ENCODE peak calls at places on chromosomes 3 and 15, in seven cellular contexts. K is GM06990, C is cardiac muscle cell, P is fibroblast of mammary gland, A is lower leg skin, O is left ventricle myocardium inferior, H is fibroblast of lung. D is an unnamed sample.
A peak's percentile ranks its signal among the peaks of the same experiment; 100 is the strongest.

GRCh38 chr15:62485170-62485720 is 320.2 kb upstream of the C2CD4B start:
- DNase-seq in C (peak; percentile 73), A (no peak), K (no peak), H (no peak), O (no peak), P (no peak), D (no peak)

GRCh38 chr3:64783200-64783599 is 95.4 kb upstream of the ADAMTS9 start:
- DNase-seq in C (no peak), A (no peak), K (no peak), H (no peak), O (no peak), P (no peak), D (no peak)

GRCh38 chr15:69424748-69425413 is 10.7 kb downstream of the KIF23 start:
- DNase-seq in O (no peak), K (no peak), H (peak; percentile 36), A (no peak), P (no peak), C (no peak), D (no peak)

GRCh38 chr15:100810229-100810628 is 69.4 kb upstream of the ALDH1A3 start:
- DNase-seq in O (no peak), K (no peak), C (no peak), H (no peak), A (no peak), P (no peak), D (no peak)

GRCh38 chr15:68497206-68497910 is 65.4 kb upstream of the ITGA11 start:
- DNase-seq in K (no peak), A (no peak), H (peak; percentile 81), C (no peak), P (no peak), O (no peak), D (peak; percentile 23)

GRCh38 chr3:48141225-48142137 is 46.7 kb downstream of the CDC25A start:
- DNase-seq in C (no peak), K (no peak), H (no peak), A (no peak), P (peak; percentile 12), O (no peak), D (no peak)

GRCh38 chr3:50375200-50375931 is 16.0 kb upstream of the TMEM115 start:
- DNase-seq in H (no peak), K (no peak), P (no peak), C (no peak), A (no peak), O (no peak), D (no peak)

GRCh38 chr3:126355251-126355650 is 2.0 kb downstream of the KLF15 start:
- DNase-seq in C (no peak), O (no peak), H (no peak), P (no peak), K (no peak), A (no peak), D (no peak)

GRCh38 chr3:128632301-128632700 is 18.3 kb downstream of the RPN1 start:
- DNase-seq in C (no peak), H (no peak), K (no peak), P (no peak), O (no peak), A (no peak), D (no peak)

GRCh38 chr3:65902304-65902793 is 136.4 kb downstream of the MAGI1 start:
- DNase-seq in O (no peak), C (peak; percentile 45), K (no peak), H (peak; percentile 6), P (no peak), A (peak; percentile 67), D (no peak)

GRCh38 chr15:71588746-71589145 is 221.6 kb upstream of the NR2E3 start:
- DNase-seq in H (peak; percentile 85), C (no peak), A (no peak), O (no peak), P (peak; percentile 77), K (no peak), D (no peak)

GRCh38 chr3:98519351-98519750 is 3.4 kb downstream of the CLDND1 start:
- DNase-seq in H (peak; percentile 23), P (no peak), A (no peak), O (no peak), C (no peak), K (no peak), D (no peak)

GRCh38 chr3:105466495-105467080 is 99.9 kb downstream of the ALCAM start:
- DNase-seq in A (no peak), H (peak; percentile 39), C (no peak), O (no peak), K (no peak), P (no peak), D (no peak)

GRCh38 chr3:187256217-187256616 is 35.3 kb downstream of the MASP1 start:
- DNase-seq in A (no peak), K (no peak), P (no peak), C (no peak), H (no peak), O (no peak), D (no peak)

GRCh38 chr3:39126532-39127071 is 19.1 kb downstream of the TTC21A start:
- DNase-seq in K (no peak), P (peak; percentile 75), C (peak; percentile 62), H (peak; percentile 50), A (no peak), O (no peak), D (no peak)

GRCh38 chr3:134630506-134630905 is 20.3 kb downstream of the KY start:
- DNase-seq in A (no peak), C (no peak), K (no peak), O (no peak), P (peak; percentile 48), H (no peak), D (no peak)

GRCh38 chr3:178304758-178305157 is 231.5 kb upstream of the KCNMB2 start:
- DNase-seq in H (peak; percentile 91), P (peak; percentile 86), K (no peak), C (no peak), O (no peak), A (no peak), D (no peak)

GRCh38 chr3:46660003-46660402 is 33.5 kb downstream of the ALS2CL start:
- DNase-seq in K (no peak), P (no peak), O (no peak), C (no peak), H (no peak), A (no peak), D (peak; percentile 57)

GRCh38 chr3:46655271-46655670 is 38.2 kb downstream of the ALS2CL start:
- DNase-seq in H (no peak), P (peak; percentile 38), O (no peak), K (no peak), A (no peak), C (no peak), D (peak; percentile 32)

GRCh38 chr3:46659285-46659684 is 34.2 kb downstream of the ALS2CL start:
- DNase-seq in H (no peak), P (no peak), O (no peak), K (no peak), A (peak; percentile 11), C (no peak), D (peak; percentile 88)

GRCh38 chr3:46660543-46661523 is 32.6 kb downstream of the ALS2CL start:
- DNase-seq in O (peak; percentile 64), P (no peak), A (peak; percentile 71), K (no peak), C (no peak), H (no peak), D (peak; percentile 69)

GRCh38 chr3:46656778-46657556 is 36.5 kb downstream of the ALS2CL start:
- DNase-seq in C (no peak), A (no peak), P (peak; percentile 64), H (no peak), K (no peak), O (no peak), D (peak; percentile 48)
- TF ChIP-seq CTCF in C (no peak), A (no peak), P (no peak), H (no peak), K (no peak), O (no peak), D (no peak)

GRCh38 chr15:98570119-98570518 is 78.2 kb upstream of the IGF1R start:
- DNase-seq in K (no peak), C (no peak), H (no peak), A (no peak), O (no peak), P (no peak), D (no peak)

GRCh38 chr15:98565566-98565965 is 82.8 kb upstream of the IGF1R start:
- DNase-seq in O (no peak), H (no peak), K (no peak), C (no peak), P (no peak), A (no peak), D (no peak)

GRCh38 chr15:98567951-98568350 is 80.4 kb upstream of the IGF1R start:
- DNase-seq in P (no peak), K (no peak), O (no peak), A (no peak), H (peak; percentile 13), C (no peak), D (peak; percentile 54)

DNA sequence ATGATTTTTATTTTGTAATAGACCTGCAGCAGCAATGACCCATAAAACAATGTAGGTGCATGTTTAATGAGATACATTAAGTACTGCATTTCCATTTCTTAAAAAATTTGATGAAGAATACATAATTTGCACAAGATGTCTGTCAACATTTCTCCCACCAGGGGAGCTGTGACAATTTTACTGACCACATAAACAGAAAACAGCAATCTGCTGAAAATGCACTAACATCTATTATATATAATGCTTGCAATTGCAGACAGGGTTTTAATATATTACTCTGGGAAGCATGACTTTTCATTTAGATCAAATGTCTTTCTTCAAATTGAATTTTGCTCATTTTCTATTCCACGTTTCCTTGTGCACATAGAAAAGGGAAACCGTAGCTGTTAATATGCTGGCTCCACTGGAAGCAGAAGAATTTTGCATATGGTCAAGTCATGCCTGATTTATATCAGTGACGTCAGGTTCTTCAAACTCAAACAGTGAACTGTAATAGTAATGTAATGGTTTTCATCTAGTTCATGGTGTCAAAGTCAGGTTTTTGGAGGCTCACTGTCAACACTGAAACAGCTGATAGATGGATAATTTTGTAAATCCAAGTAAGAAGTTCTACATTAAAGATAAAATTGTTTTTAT is 79.8 kb upstream of the IGF1R start:
- DNase-seq in C (no peak), A (no peak), K (no peak), H (no peak), P (peak; percentile 12), O (no peak), D (no peak)
- TF ChIP-seq CTCF in C (peak; percentile 43), A (no peak), K (peak; percentile 15), H (peak; percentile 29), P (peak; percentile 47), O (peak; percentile 36), D (peak; percentile 41)

DNA sequence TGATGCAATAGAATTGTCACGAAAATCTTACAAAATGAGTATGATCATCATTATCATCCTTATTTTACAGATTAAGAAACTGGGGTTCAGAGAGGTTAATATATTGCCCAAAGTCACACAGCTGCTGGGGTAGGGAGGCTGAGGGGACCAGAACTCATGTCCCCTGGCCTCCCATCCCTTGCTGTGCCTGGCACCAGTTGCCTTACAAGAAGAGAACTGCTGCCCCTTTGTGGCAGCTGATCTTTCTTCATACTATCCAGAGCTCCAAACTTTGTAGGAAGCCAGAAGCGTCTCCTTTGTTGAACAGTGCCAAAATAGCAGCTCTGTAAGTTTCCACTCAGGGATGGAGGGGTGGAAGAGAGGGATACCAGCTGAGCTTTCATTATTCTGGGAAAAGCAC is 236.8 kb upstream of the TBC1D5 start:
- DNase-seq in P (no peak), A (no peak), O (no peak), H (no peak), K (no peak), C (peak; percentile 47), D (no peak)
- TF ChIP-seq CTCF in P (no peak), A (no peak), O (peak; percentile 15), H (no peak), K (no peak), C (no peak), D (no peak)

GRCh38 chr3:13416002-13416793 is 3.9 kb downstream of the NUP210 start:
- DNase-seq in H (no peak), A (no peak), K (no peak), O (no peak), C (no peak), P (no peak), D (no peak)
- TF ChIP-seq CTCF in H (no peak), A (no peak), K (peak; percentile 60), O (peak; percentile 19), C (no peak), P (no peak), D (peak; percentile 24)

D was measured in osteocyte.